ENCODE peak calls at places on chromosomes 11 and 22, in six cellular contexts. One of them, this sample, is unnamed.

GRCh38 chr11:11510939-11511338 is 110.9 kb downstream of the GALNT18 start:
- DNase-seq in HAP-1: no peak
- DNase-seq in uterus: peak; percentile 25
- DNase-seq in IMR-90: peak; percentile 17
- DNase-seq in CD8-positive, alpha-beta memory T cell: no peak
- DNase-seq in lower lobe of right lung: peak; percentile 57
- DNase-seq in this sample: peak; percentile 84

GRCh38 chr11:44744160-44744559 is 17.4 kb downstream of the TSPAN18 start:
- DNase-seq in IMR-90: peak; percentile 44
- DNase-seq in CD8-positive, alpha-beta memory T cell: no peak
- DNase-seq in uterus: no peak
- DNase-seq in lower lobe of right lung: no peak
- DNase-seq in HAP-1: no peak
- DNase-seq in this sample: peak; percentile 65

GRCh38 chr11:107102692-107103463 is 84.6 kb upstream of the GUCY1A2 start:
- DNase-seq in uterus: no peak
- DNase-seq in lower lobe of right lung: no peak
- DNase-seq in CD8-positive, alpha-beta memory T cell: no peak
- DNase-seq in IMR-90: no peak
- DNase-seq in HAP-1: no peak
- DNase-seq in this sample: peak; percentile 55

GRCh38 chr11:12164061-12165014 is 53.9 kb downstream of the MICAL2 start:
- DNase-seq in lower lobe of right lung: no peak
- DNase-seq in uterus: no peak
- DNase-seq in CD8-positive, alpha-beta memory T cell: no peak
- DNase-seq in IMR-90: peak; percentile 91
- DNase-seq in HAP-1: peak; percentile 42
- DNase-seq in this sample: peak; percentile 86

GRCh38 chr11:40867991-40868685 is 591.3 kb downstream of the LRRC4C start:
- DNase-seq in lower lobe of right lung: no peak
- DNase-seq in IMR-90: no peak
- DNase-seq in uterus: no peak
- DNase-seq in HAP-1: peak; percentile 16
- DNase-seq in CD8-positive, alpha-beta memory T cell: no peak
- DNase-seq in this sample: no peak

GRCh38 chr11:20672575-20672974 is 3.2 kb downstream of the NELL1 start:
- DNase-seq in CD8-positive, alpha-beta memory T cell: no peak
- DNase-seq in HAP-1: peak; percentile 37
- DNase-seq in IMR-90: no peak
- DNase-seq in uterus: no peak
- DNase-seq in lower lobe of right lung: no peak
- DNase-seq in this sample: no peak

GRCh38 chr11:44611687-44612437 is 46.4 kb downstream of the CD82 start:
- DNase-seq in CD8-positive, alpha-beta memory T cell: peak; percentile 63
- DNase-seq in IMR-90: no peak
- DNase-seq in HAP-1: no peak
- DNase-seq in uterus: no peak
- DNase-seq in lower lobe of right lung: no peak
- DNase-seq in this sample: no peak

GRCh38 chr11:19321351-19321750 is 80.6 kb upstream of the E2F8 start:
- DNase-seq in CD8-positive, alpha-beta memory T cell: no peak
- DNase-seq in HAP-1: no peak
- DNase-seq in IMR-90: no peak
- DNase-seq in lower lobe of right lung: no peak
- DNase-seq in uterus: no peak
- DNase-seq in this sample: no peak

GRCh38 chr22:46646531-46647211 is 26.5 kb downstream of the GRAMD4 start:
- DNase-seq in IMR-90: no peak
- DNase-seq in lower lobe of right lung: no peak
- DNase-seq in HAP-1: no peak
- DNase-seq in uterus: no peak
- DNase-seq in CD8-positive, alpha-beta memory T cell: no peak
- DNase-seq in this sample: no peak

GRCh38 chr11:112694813-112695212 is 266.4 kb upstream of the NCAM1 start:
- DNase-seq in IMR-90: no peak
- DNase-seq in CD8-positive, alpha-beta memory T cell: no peak
- DNase-seq in lower lobe of right lung: no peak
- DNase-seq in uterus: no peak
- DNase-seq in HAP-1: no peak
- DNase-seq in this sample: no peak

GRCh38 chr11:16191212-16191851 is 165.0 kb downstream of the SOX6 start:
- DNase-seq in uterus: no peak
- DNase-seq in HAP-1: no peak
- DNase-seq in lower lobe of right lung: no peak
- DNase-seq in CD8-positive, alpha-beta memory T cell: no peak
- DNase-seq in IMR-90: peak; percentile 18
- DNase-seq in this sample: no peak

GRCh38 chr11:27921472-27921871 is 186.5 kb downstream of the KIF18A start:
- DNase-seq in lower lobe of right lung: no peak
- DNase-seq in uterus: no peak
- DNase-seq in CD8-positive, alpha-beta memory T cell: no peak
- DNase-seq in IMR-90: peak; percentile 13
- DNase-seq in HAP-1: no peak
- DNase-seq in this sample: no peak

GRCh38 chr11:2944953-2945756 is 15.9 kb upstream of the PHLDA2 start:
- DNase-seq in uterus: peak; percentile 89
- DNase-seq in IMR-90: peak; percentile 90
- DNase-seq in lower lobe of right lung: peak; percentile 97
- DNase-seq in CD8-positive, alpha-beta memory T cell: no peak
- DNase-seq in HAP-1: no peak
- DNase-seq in this sample: peak; percentile 95

GRCh38 chr11:11841605-11842425 is at the start of gene USP47:
- DNase-seq in CD8-positive, alpha-beta memory T cell: peak; percentile 93
- DNase-seq in IMR-90: peak; percentile 70
- DNase-seq in uterus: peak; percentile 90
- DNase-seq in lower lobe of right lung: peak; percentile 93
- DNase-seq in HAP-1: peak; percentile 95
- DNase-seq in this sample: peak; percentile 93

GRCh38 chr11:95816037-95816436 is 25.7 kb downstream of the CEP57 start:
- DNase-seq in uterus: no peak
- DNase-seq in HAP-1: no peak
- DNase-seq in CD8-positive, alpha-beta memory T cell: no peak
- DNase-seq in lower lobe of right lung: no peak
- DNase-seq in IMR-90: no peak
- DNase-seq in this sample: no peak

GRCh38 chr11:14905104-14906033 is 13.3 kb upstream of the CYP2R1 start:
- DNase-seq in uterus: peak; percentile 22
- DNase-seq in CD8-positive, alpha-beta memory T cell: peak; percentile 69
- DNase-seq in HAP-1: no peak
- DNase-seq in IMR-90: peak; percentile 10
- DNase-seq in lower lobe of right lung: peak; percentile 71
- DNase-seq in this sample: peak; percentile 72

GRCh38 chr11:57763568-57763967 is 2.0 kb downstream of the CTNND1 start:
- DNase-seq in lower lobe of right lung: no peak
- DNase-seq in HAP-1: no peak
- DNase-seq in IMR-90: peak; percentile 53
- DNase-seq in CD8-positive, alpha-beta memory T cell: no peak
- DNase-seq in uterus: no peak
- DNase-seq in this sample: no peak

GRCh38 chr11:12717851-12718291 is 43.6 kb downstream of the TEAD1 start:
- DNase-seq in uterus: no peak
- DNase-seq in CD8-positive, alpha-beta memory T cell: peak; percentile 21
- DNase-seq in HAP-1: no peak
- DNase-seq in IMR-90: no peak
- DNase-seq in lower lobe of right lung: no peak
- DNase-seq in this sample: no peak

GRCh38 chr11:66130978-66131377 is 60.9 kb downstream of the PACS1 start:
- DNase-seq in IMR-90: no peak
- DNase-seq in HAP-1: no peak
- DNase-seq in lower lobe of right lung: no peak
- DNase-seq in CD8-positive, alpha-beta memory T cell: no peak
- DNase-seq in uterus: no peak
- DNase-seq in this sample: no peak

GRCh38 chr11:66131937-66132632 is 62.0 kb downstream of the PACS1 start:
- DNase-seq in lower lobe of right lung: no peak
- DNase-seq in uterus: no peak
- DNase-seq in IMR-90: no peak
- DNase-seq in CD8-positive, alpha-beta memory T cell: no peak
- DNase-seq in HAP-1: no peak
- DNase-seq in this sample: no peak

GRCh38 chr11:66136752-66137123 is 66.7 kb downstream of the PACS1 start:
- DNase-seq in IMR-90: peak; percentile 87
- DNase-seq in CD8-positive, alpha-beta memory T cell: no peak
- DNase-seq in uterus: no peak
- DNase-seq in HAP-1: no peak
- DNase-seq in lower lobe of right lung: no peak
- DNase-seq in this sample: no peak

GRCh38 chr11:66133216-66133775 is 63.2 kb downstream of the PACS1 start:
- DNase-seq in lower lobe of right lung: no peak
- DNase-seq in CD8-positive, alpha-beta memory T cell: no peak
- DNase-seq in IMR-90: no peak
- DNase-seq in HAP-1: no peak
- DNase-seq in uterus: no peak
- DNase-seq in this sample: no peak
- H3K4me1 ChIP-seq in lower lobe of right lung: no peaks in the 10 kb centered on the region
- H3K4me1 ChIP-seq in CD8-positive, alpha-beta memory T cell: peaks cover 26% of the 10 kb centered on the region
- H3K4me1 ChIP-seq in IMR-90: peaks cover 10% of the 10 kb centered on the region
- H3K4me1 ChIP-seq in HAP-1: peaks cover 3% of the 10 kb centered on the region
- H3K4me1 ChIP-seq in uterus: no peaks in the 10 kb centered on the region
- H3K4me1 ChIP-seq in this sample: peaks cover 9% of the 10 kb centered on the region

GRCh38 chr11:118908264-118908663 is 17.5 kb downstream of the BCL9L start:
- DNase-seq in CD8-positive, alpha-beta memory T cell: no peak
- DNase-seq in HAP-1: no peak
- DNase-seq in IMR-90: no peak
- DNase-seq in uterus: no peak
- DNase-seq in lower lobe of right lung: peak; percentile 39
- DNase-seq in this sample: no peak

GRCh38 chr11:118907749-118908106 is 18.0 kb downstream of the BCL9L start:
- DNase-seq in uterus: no peak
- DNase-seq in lower lobe of right lung: peak; percentile 36
- DNase-seq in CD8-positive, alpha-beta memory T cell: no peak
- DNase-seq in HAP-1: no peak
- DNase-seq in IMR-90: no peak
- DNase-seq in this sample: no peak

GRCh38 chr11:118909619-118910308 is 16.0 kb downstream of the BCL9L start:
- DNase-seq in IMR-90: no peak
- DNase-seq in CD8-positive, alpha-beta memory T cell: no peak
- DNase-seq in HAP-1: peak; percentile 32
- DNase-seq in uterus: no peak
- DNase-seq in lower lobe of right lung: no peak
- DNase-seq in this sample: no peak

GRCh38 chr11:118910309-118911112 is 15.2 kb downstream of the BCL9L start:
- DNase-seq in HAP-1: peak; percentile 78
- DNase-seq in lower lobe of right lung: peak; percentile 87
- DNase-seq in IMR-90: peak; percentile 92
- DNase-seq in CD8-positive, alpha-beta memory T cell: peak; percentile 53
- DNase-seq in uterus: peak; percentile 82
- DNase-seq in this sample: peak; percentile 94

GRCh38 chr11:118908931-118909618 is 16.7 kb downstream of the BCL9L start:
- DNase-seq in IMR-90: peak; percentile 92
- DNase-seq in HAP-1: peak; percentile 85
- DNase-seq in lower lobe of right lung: peak; percentile 75
- DNase-seq in uterus: peak; percentile 93
- DNase-seq in CD8-positive, alpha-beta memory T cell: no peak
- DNase-seq in this sample: peak; percentile 97
- H3K4me1 ChIP-seq in IMR-90: peaks cover 47% of the 10 kb centered on the region
- H3K4me1 ChIP-seq in HAP-1: peaks cover 32% of the 10 kb centered on the region
- H3K4me1 ChIP-seq in lower lobe of right lung: peaks cover 73% of the 10 kb centered on the region
- H3K4me1 ChIP-seq in uterus: peaks cover 8% of the 10 kb centered on the region
- H3K4me1 ChIP-seq in CD8-positive, alpha-beta memory T cell: peaks cover 72% of the 10 kb centered on the region
- H3K4me1 ChIP-seq in this sample: peaks cover 75% of the 10 kb centered on the region

DNA sequence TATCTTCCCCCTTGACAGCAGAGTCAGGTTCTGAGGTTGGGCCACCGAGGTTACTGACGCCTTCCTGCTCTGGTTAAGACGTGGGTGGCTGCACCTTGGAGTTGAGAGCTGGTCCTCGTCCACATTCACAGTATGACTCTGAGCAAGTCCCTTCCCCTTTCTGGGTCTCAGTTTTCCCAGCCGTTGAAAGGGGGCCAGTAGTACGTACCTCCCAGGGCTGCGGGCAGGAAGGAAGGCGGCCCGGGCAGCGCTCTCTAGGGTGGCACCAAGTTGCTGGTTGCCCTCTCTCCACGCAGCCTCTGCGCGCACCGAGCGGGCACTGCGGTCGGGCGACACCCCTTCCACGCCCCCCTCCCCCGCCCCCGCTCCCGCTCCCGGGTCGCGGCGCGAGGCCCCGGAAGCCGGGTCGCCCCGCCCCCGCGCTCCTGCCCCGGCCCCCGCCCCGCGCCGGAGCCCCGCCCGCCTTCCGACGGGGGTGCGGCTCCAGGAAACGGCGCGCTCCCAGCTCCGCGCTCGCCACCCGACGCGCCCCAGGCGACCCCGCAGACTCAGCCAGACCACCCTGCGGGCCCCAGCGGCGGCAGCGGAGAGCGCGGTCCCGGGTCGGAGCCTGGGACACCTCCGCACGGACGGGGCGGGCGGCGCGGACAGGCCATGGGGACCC is at the start of gene EHBP1L1:
- DNase-seq in uterus: peak; percentile 71
- DNase-seq in HAP-1: peak; percentile 79
- DNase-seq in lower lobe of right lung: peak; percentile 86
- DNase-seq in IMR-90: peak; percentile 28
- DNase-seq in CD8-positive, alpha-beta memory T cell: peak; percentile 81
- DNase-seq in this sample: peak; percentile 88
- H3K4me1 ChIP-seq in uterus: peaks cover 12% of the 10 kb centered on the region
- H3K4me1 ChIP-seq in HAP-1: peaks cover 25% of the 10 kb centered on the region
- H3K4me1 ChIP-seq in lower lobe of right lung: peaks cover 65% of the 10 kb centered on the region
- H3K4me1 ChIP-seq in IMR-90: peaks cover 33% of the 10 kb centered on the region
- H3K4me1 ChIP-seq in CD8-positive, alpha-beta memory T cell: peaks cover 60% of the 10 kb centered on the region
- H3K4me1 ChIP-seq in this sample: peaks cover 58% of the 10 kb centered on the region

GRCh38 chr22:23538502-23538860 is 41.6 kb downstream of the IGLL1 start:
- DNase-seq in CD8-positive, alpha-beta memory T cell: no peak
- DNase-seq in lower lobe of right lung: peak; percentile 20
- DNase-seq in HAP-1: no peak
- DNase-seq in uterus: no peak
- DNase-seq in IMR-90: no peak
- DNase-seq in this sample: peak; percentile 39

GRCh38 chr22:23537421-23537820 is 42.7 kb downstream of the IGLL1 start:
- DNase-seq in CD8-positive, alpha-beta memory T cell: no peak
- DNase-seq in uterus: no peak
- DNase-seq in lower lobe of right lung: peak; percentile 20
- DNase-seq in IMR-90: no peak
- DNase-seq in HAP-1: no peak
- DNase-seq in this sample: peak; percentile 48

GRCh38 chr22:23534851-23535717 is 45.0 kb downstream of the IGLL1 start:
- DNase-seq in HAP-1: no peak
- DNase-seq in uterus: no peak
- DNase-seq in lower lobe of right lung: peak; percentile 41
- DNase-seq in IMR-90: no peak
- DNase-seq in CD8-positive, alpha-beta memory T cell: no peak
- DNase-seq in this sample: peak; percentile 60

GRCh38 chr22:23539135-23539838 is 40.8 kb downstream of the IGLL1 start:
- DNase-seq in IMR-90: peak; percentile 69
- DNase-seq in CD8-positive, alpha-beta memory T cell: peak; percentile 54
- DNase-seq in uterus: peak; percentile 67
- DNase-seq in lower lobe of right lung: peak; percentile 81
- DNase-seq in HAP-1: peak; percentile 85
- DNase-seq in this sample: peak; percentile 89

GRCh38 chr22:23536821-23537345 is 43.2 kb downstream of the IGLL1 start:
- DNase-seq in IMR-90: no peak
- DNase-seq in uterus: no peak
- DNase-seq in lower lobe of right lung: peak; percentile 14
- DNase-seq in CD8-positive, alpha-beta memory T cell: no peak
- DNase-seq in HAP-1: no peak
- DNase-seq in this sample: peak; percentile 36
- H3K4me1 ChIP-seq in IMR-90: no peaks in the 10 kb centered on the region
- H3K4me1 ChIP-seq in uterus: no peaks in the 10 kb centered on the region
- H3K4me1 ChIP-seq in lower lobe of right lung: peaks cover 21% of the 10 kb centered on the region
- H3K4me1 ChIP-seq in CD8-positive, alpha-beta memory T cell: no peaks in the 10 kb centered on the region
- H3K4me1 ChIP-seq in HAP-1: peaks cover 23% of the 10 kb centered on the region
- H3K4me1 ChIP-seq in this sample: no peaks in the 10 kb centered on the region